ENCODE peak calls at places on chromosomes 2 and 18, in ten cellular contexts. M is smooth muscle cell of the brain vasculature; C is GM10248; F is fibroblast of pulmonary artery; V is WTC11; S is mucosa of gallbladder; W is iPS-NIHi11; O is NCI-H1092; A is NCI-H1105; Z is stimulated activated CD4-positive, alpha-beta T cell treated with anti-CD3 and anti-CD28 coated beads, Interleukin-12 subunit alpha, Interleukin-12 subunit beta, amount 100 ng/mL, for 4 hours. D is an unnamed sample.

GRCh38 chr18:47120428-47120827 is 29.9 kb downstream of the HDHD2 start:
- DNase-seq in Z (no peak), V (no peak), A (no peak), C (no peak), F (no peak), O (no peak), M (no peak), W (no peak), S (no peak), D (no peak)

GRCh38 chr2:70305531-70305930 is 3.7 kb upstream of the FAM136A start:
- DNase-seq in W (no peak), A (no peak), C (no peak), S (no peak), M (no peak), Z (no peak), O (no peak), F (no peak), V (no peak), D (no peak)

GRCh38 chr18:39184176-39184575 is 1618.6 kb upstream of the CELF4 start:
- DNase-seq in W (no peak), V (no peak), Z (no peak), F (no peak), M (no peak), O (no peak), S (no peak), C (no peak), A (no peak), D (no peak)

GRCh38 chr2:117639401-117639800 is 175.1 kb upstream of the DDX18 start:
- DNase-seq in C (no peak), O (no peak), M (no peak), Z (no peak), A (no peak), V (no peak), W (no peak), F (no peak), S (no peak), D (no peak)

GRCh38 chr18:44709297-44710117 is 28.8 kb downstream of the SETBP1 start:
- DNase-seq in Z (no peak), C (peak), F (no peak), S (no peak), O (no peak), W (no peak), M (no peak), V (no peak), A (no peak), D (no peak)

GRCh38 chr2:44946681-44947360 is 5.3 kb downstream of the SIX3 start:
- DNase-seq in F (no peak), W (no peak), M (no peak), Z (no peak), S (no peak), O (no peak), A (no peak), C (no peak), V (no peak), D (no peak)

GRCh38 chr2:191302459-191303155 is 57.4 kb downstream of the MYO1B start:
- DNase-seq in V (no peak), O (no peak), S (no peak), Z (peak), A (no peak), M (no peak), C (no peak), F (peak), W (peak), D (no peak)

GRCh38 chr2:241803387-241804325 is 5.3 kb upstream of the NEU4 start:
- DNase-seq in F (peak), W (peak), V (no peak), M (no peak), S (no peak), A (peak), O (peak), Z (peak), C (peak), D (no peak)

GRCh38 chr2:68169308-68169707 is 11.6 kb downstream of the PNO1 start:
- DNase-seq in F (no peak), S (no peak), V (no peak), O (no peak), M (no peak), W (no peak), C (no peak), A (no peak), Z (no peak), D (no peak)

GRCh38 chr2:106363788-106364187 is 104.4 kb downstream of the RGPD3 start:
- DNase-seq in O (no peak), V (no peak), F (no peak), C (no peak), M (no peak), Z (no peak), S (no peak), A (no peak), W (no peak), D (no peak)

GRCh38 chr2:67694464-67694863 is 297.3 kb downstream of the ETAA1 start:
- DNase-seq in A (no peak), W (peak), M (no peak), Z (no peak), V (peak), F (no peak), O (no peak), S (no peak), C (no peak), D (no peak)

GRCh38 chr2:127577503-127577902 is 42.0 kb downstream of the MYO7B start:
- DNase-seq in F (no peak), M (no peak), C (no peak), A (no peak), V (no peak), O (no peak), Z (no peak), W (no peak), S (no peak), D (no peak)

GRCh38 chr18:79488311-79489047 is 92.7 kb downstream of the NFATC1 start:
- DNase-seq in Z (no peak), W (no peak), S (no peak), V (no peak), M (no peak), A (no peak), O (no peak), C (no peak), F (no peak), D (no peak)

GRCh38 chr2:128734521-128735295 is 416.0 kb upstream of the HS6ST1 start:
- DNase-seq in M (no peak), C (no peak), A (no peak), S (no peak), V (peak), O (no peak), Z (no peak), F (peak), W (peak), D (no peak)

GRCh38 chr2:21007129-21008013 is 36.5 kb downstream of the APOB start:
- DNase-seq in V (no peak), O (no peak), C (no peak), S (no peak), M (no peak), W (no peak), A (no peak), Z (no peak), F (no peak), D (no peak)

GRCh38 chr2:36387258-36387916 is 31.8 kb downstream of the CRIM1 start:
- DNase-seq in V (no peak), S (no peak), F (no peak), Z (no peak), C (no peak), W (no peak), M (no peak), A (no peak), O (no peak), D (no peak)

GRCh38 chr2:85826990-85827878 is 61.6 kb downstream of the ST3GAL5 start:
- DNase-seq in F (peak), C (peak), V (peak), A (peak), Z (peak), M (no peak), W (peak), S (peak), O (peak), D (no peak)

GRCh38 chr18:75247041-75247551 is 36.5 kb downstream of the TSHZ1 start:
- DNase-seq in C (peak), M (no peak), V (no peak), O (no peak), W (no peak), F (peak), A (no peak), Z (no peak), S (no peak), D (no peak)

GRCh38 chr2:150391779-150392178 is 95.7 kb downstream of the RND3 start:
- DNase-seq in S (no peak), A (no peak), F (no peak), W (no peak), O (no peak), C (no peak), M (no peak), Z (no peak), V (no peak), D (no peak)

GRCh38 chr2:77831471-77831870 is 309.3 kb upstream of the LRRTM4 start:
- DNase-seq in O (no peak), M (no peak), S (no peak), F (no peak), A (no peak), Z (no peak), C (no peak), W (no peak), V (no peak), D (no peak)

GRCh38 chr2:239975665-239976064 is 49.5 kb downstream of the NDUFA10 start:
- DNase-seq in C (no peak), Z (no peak), A (no peak), O (no peak), W (no peak), S (no peak), F (no peak), V (no peak), M (no peak), D (no peak)

GRCh38 chr18:48270929-48271328 is 138.3 kb downstream of the ZBTB7C start:
- DNase-seq in O (no peak), M (no peak), F (no peak), Z (no peak), C (no peak), A (no peak), S (no peak), W (no peak), V (no peak), D (no peak)

GRCh38 chr2:25740810-25741381 is 67.5 kb upstream of the DTNB start:
- DNase-seq in W (peak), F (no peak), C (no peak), A (no peak), M (peak), S (no peak), O (no peak), Z (no peak), V (peak), D (no peak)

D was measured in keratinocyte.